ENCODE peak calls at places on chromosomes 7 and 10, in eight cellular contexts. One of them, this sample, is unnamed.

GRCh38 chr7:98731651-98732050 is 114.6 kb downstream of the NPTX2 start:
- DNase-seq in HCEC 1CT: no peak
- DNase-seq in choroid plexus epithelial cell: no peak
- DNase-seq in fibroblast of lung: no peak
- DNase-seq in epithelial cell of esophagus: no peak
- DNase-seq in ovary: no peak
- DNase-seq in activated effector memory CD4-positive, alpha-beta T cell treated with Interleukin-2 at 50 U/mL for 16 hours: no peak
- DNase-seq in nephron progenitor cell: no peak
- DNase-seq in this sample: no peak

GRCh38 chr10:21926949-21927348 is 76.6 kb downstream of the DNAJC1 start:
- DNase-seq in HCEC 1CT: peak
- DNase-seq in choroid plexus epithelial cell: peak
- DNase-seq in fibroblast of lung: peak
- DNase-seq in epithelial cell of esophagus: peak
- DNase-seq in ovary: no peak
- DNase-seq in activated effector memory CD4-positive, alpha-beta T cell treated with Interleukin-2 at 50 U/mL for 16 hours: no peak
- DNase-seq in nephron progenitor cell: no peak
- DNase-seq in this sample: no peak

GRCh38 chr10:1472605-1473004 is 264.7 kb downstream of the ADARB2 start:
- DNase-seq in HCEC 1CT: no peak
- DNase-seq in choroid plexus epithelial cell: no peak
- DNase-seq in fibroblast of lung: no peak
- DNase-seq in epithelial cell of esophagus: no peak
- DNase-seq in ovary: no peak
- DNase-seq in activated effector memory CD4-positive, alpha-beta T cell treated with Interleukin-2 at 50 U/mL for 16 hours: no peak
- DNase-seq in nephron progenitor cell: no peak
- DNase-seq in this sample: no peak

GRCh38 chr10:116069856-116070255 is 203.2 kb downstream of the GFRA1 start:
- DNase-seq in HCEC 1CT: no peak
- DNase-seq in choroid plexus epithelial cell: no peak
- DNase-seq in fibroblast of lung: peak
- DNase-seq in epithelial cell of esophagus: no peak
- DNase-seq in ovary: no peak
- DNase-seq in activated effector memory CD4-positive, alpha-beta T cell treated with Interleukin-2 at 50 U/mL for 16 hours: no peak
- DNase-seq in nephron progenitor cell: no peak
- DNase-seq in this sample: no peak

GRCh38 chr7:148944935-148945934 is 61.1 kb upstream of the EZH2 start:
- DNase-seq in HCEC 1CT: peak
- DNase-seq in choroid plexus epithelial cell: peak
- DNase-seq in fibroblast of lung: peak
- DNase-seq in epithelial cell of esophagus: peak
- DNase-seq in ovary: no peak
- DNase-seq in activated effector memory CD4-positive, alpha-beta T cell treated with Interleukin-2 at 50 U/mL for 16 hours: no peak
- DNase-seq in nephron progenitor cell: no peak
- DNase-seq in this sample: no peak

GRCh38 chr10:110850990-110851389 is 20.7 kb upstream of the PDCD4 start:
- DNase-seq in HCEC 1CT: no peak
- DNase-seq in choroid plexus epithelial cell: no peak
- DNase-seq in fibroblast of lung: no peak
- DNase-seq in epithelial cell of esophagus: peak
- DNase-seq in ovary: no peak
- DNase-seq in activated effector memory CD4-positive, alpha-beta T cell treated with Interleukin-2 at 50 U/mL for 16 hours: no peak
- DNase-seq in nephron progenitor cell: no peak
- DNase-seq in this sample: peak

GRCh38 chr7:4169505-4169904 is 512.6 kb upstream of the FOXK1 start:
- DNase-seq in HCEC 1CT: no peak
- DNase-seq in choroid plexus epithelial cell: no peak
- DNase-seq in fibroblast of lung: no peak
- DNase-seq in epithelial cell of esophagus: peak
- DNase-seq in ovary: no peak
- DNase-seq in activated effector memory CD4-positive, alpha-beta T cell treated with Interleukin-2 at 50 U/mL for 16 hours: no peak
- DNase-seq in nephron progenitor cell: no peak
- DNase-seq in this sample: no peak

GRCh38 chr7:109844362-109844761 is 1246.6 kb upstream of the LRRN3 start:
- DNase-seq in HCEC 1CT: no peak
- DNase-seq in choroid plexus epithelial cell: peak
- DNase-seq in fibroblast of lung: peak
- DNase-seq in epithelial cell of esophagus: peak
- DNase-seq in ovary: no peak
- DNase-seq in activated effector memory CD4-positive, alpha-beta T cell treated with Interleukin-2 at 50 U/mL for 16 hours: no peak
- DNase-seq in nephron progenitor cell: no peak
- DNase-seq in this sample: peak

GRCh38 chr7:99459087-99459486 is 6.9 kb downstream of the ATP5MF start:
- DNase-seq in HCEC 1CT: no peak
- DNase-seq in choroid plexus epithelial cell: peak
- DNase-seq in fibroblast of lung: no peak
- DNase-seq in epithelial cell of esophagus: peak
- DNase-seq in ovary: no peak
- DNase-seq in activated effector memory CD4-positive, alpha-beta T cell treated with Interleukin-2 at 50 U/mL for 16 hours: no peak
- DNase-seq in nephron progenitor cell: no peak
- DNase-seq in this sample: peak

GRCh38 chr10:60798031-60798430 is 19.8 kb downstream of the CDK1 start:
- DNase-seq in HCEC 1CT: peak
- DNase-seq in choroid plexus epithelial cell: peak
- DNase-seq in fibroblast of lung: peak
- DNase-seq in epithelial cell of esophagus: no peak
- DNase-seq in ovary: no peak
- DNase-seq in activated effector memory CD4-positive, alpha-beta T cell treated with Interleukin-2 at 50 U/mL for 16 hours: no peak
- DNase-seq in nephron progenitor cell: no peak
- DNase-seq in this sample: no peak

GRCh38 chr10:97024181-97025073 is 161.3 kb downstream of the SLIT1 start:
- DNase-seq in HCEC 1CT: peak
- DNase-seq in choroid plexus epithelial cell: peak
- DNase-seq in fibroblast of lung: peak
- DNase-seq in epithelial cell of esophagus: peak
- DNase-seq in ovary: peak
- DNase-seq in activated effector memory CD4-positive, alpha-beta T cell treated with Interleukin-2 at 50 U/mL for 16 hours: no peak
- DNase-seq in nephron progenitor cell: no peak
- DNase-seq in this sample: no peak

GRCh38 chr10:126223512-126224067 is 164.7 kb downstream of the ADAM12 start:
- DNase-seq in HCEC 1CT: no peak
- DNase-seq in choroid plexus epithelial cell: no peak
- DNase-seq in fibroblast of lung: no peak
- DNase-seq in epithelial cell of esophagus: no peak
- DNase-seq in ovary: no peak
- DNase-seq in activated effector memory CD4-positive, alpha-beta T cell treated with Interleukin-2 at 50 U/mL for 16 hours: no peak
- DNase-seq in nephron progenitor cell: no peak
- DNase-seq in this sample: no peak

GRCh38 chr10:11146402-11147171 is 128.9 kb downstream of the CELF2 start:
- DNase-seq in HCEC 1CT: no peak
- DNase-seq in choroid plexus epithelial cell: peak
- DNase-seq in fibroblast of lung: no peak
- DNase-seq in epithelial cell of esophagus: no peak
- DNase-seq in ovary: no peak
- DNase-seq in activated effector memory CD4-positive, alpha-beta T cell treated with Interleukin-2 at 50 U/mL for 16 hours: no peak
- DNase-seq in nephron progenitor cell: no peak
- DNase-seq in this sample: no peak

GRCh38 chr10:124252097-124252715 is 158.8 kb upstream of the CHST15 start:
- DNase-seq in HCEC 1CT: no peak
- DNase-seq in choroid plexus epithelial cell: no peak
- DNase-seq in fibroblast of lung: no peak
- DNase-seq in epithelial cell of esophagus: no peak
- DNase-seq in ovary: no peak
- DNase-seq in activated effector memory CD4-positive, alpha-beta T cell treated with Interleukin-2 at 50 U/mL for 16 hours: no peak
- DNase-seq in nephron progenitor cell: no peak
- DNase-seq in this sample: no peak

GRCh38 chr10:62527019-62527827 is 153.1 kb downstream of the ZNF365 start:
- DNase-seq in HCEC 1CT: no peak
- DNase-seq in choroid plexus epithelial cell: no peak
- DNase-seq in fibroblast of lung: no peak
- DNase-seq in epithelial cell of esophagus: no peak
- DNase-seq in ovary: no peak
- DNase-seq in activated effector memory CD4-positive, alpha-beta T cell treated with Interleukin-2 at 50 U/mL for 16 hours: no peak
- DNase-seq in nephron progenitor cell: no peak
- DNase-seq in this sample: no peak

GRCh38 chr10:96509017-96509641 is 4.6 kb downstream of the TLL2 start:
- DNase-seq in HCEC 1CT: peak
- DNase-seq in choroid plexus epithelial cell: peak
- DNase-seq in fibroblast of lung: no peak
- DNase-seq in epithelial cell of esophagus: peak
- DNase-seq in ovary: no peak
- DNase-seq in activated effector memory CD4-positive, alpha-beta T cell treated with Interleukin-2 at 50 U/mL for 16 hours: no peak
- DNase-seq in nephron progenitor cell: no peak
- DNase-seq in this sample: no peak

GRCh38 chr10:108783897-108784296 is 1139.4 kb downstream of the XPNPEP1 start:
- DNase-seq in HCEC 1CT: peak
- DNase-seq in choroid plexus epithelial cell: peak
- DNase-seq in fibroblast of lung: peak
- DNase-seq in epithelial cell of esophagus: peak
- DNase-seq in ovary: no peak
- DNase-seq in activated effector memory CD4-positive, alpha-beta T cell treated with Interleukin-2 at 50 U/mL for 16 hours: no peak
- DNase-seq in nephron progenitor cell: peak
- DNase-seq in this sample: peak

GRCh38 chr10:48598936-48599829 is 5.7 kb downstream of the ARHGAP22 start:
- DNase-seq in HCEC 1CT: no peak
- DNase-seq in choroid plexus epithelial cell: no peak
- DNase-seq in fibroblast of lung: no peak
- DNase-seq in epithelial cell of esophagus: no peak
- DNase-seq in ovary: no peak
- DNase-seq in activated effector memory CD4-positive, alpha-beta T cell treated with Interleukin-2 at 50 U/mL for 16 hours: no peak
- DNase-seq in nephron progenitor cell: no peak
- DNase-seq in this sample: no peak

This sample was measured in activated CD4-positive, alpha-beta T cell treated with anti-CD3 and anti-CD28 coated beads, Interleukin-2, amount 10 ng/mL, durations not matched to agents 7 days and 5 days.